ENCODE peak calls at places on chromosomes 6 and 20, in four cellular contexts. One of them, this sample, is unnamed.

GRCh38 chr6:1013656-1014430 is 298.1 kb upstream of the FOXQ1 start:
- DNase-seq in neuronal stem cell: no peak
- DNase-seq in H9: no peak
- DNase-seq in IMR-90: no peak
- DNase-seq in this sample: peak; percentile 11

GRCh38 chr6:107237992-107238660 is 122.8 kb upstream of the BEND3 start:
- DNase-seq in neuronal stem cell: no peak
- DNase-seq in H9: no peak
- DNase-seq in IMR-90: peak; percentile 74
- DNase-seq in this sample: no peak

GRCh38 chr6:56798163-56798562 is 155.5 kb upstream of the DST start:
- DNase-seq in neuronal stem cell: no peak
- DNase-seq in H9: no peak
- DNase-seq in IMR-90: peak; percentile 90
- DNase-seq in this sample: peak; percentile 95

GRCh38 chr20:44068311-44068710 is 118.7 kb downstream of the JPH2 start:
- DNase-seq in neuronal stem cell: no peak
- DNase-seq in H9: no peak
- DNase-seq in IMR-90: no peak
- DNase-seq in this sample: no peak

GRCh38 chr6:134822920-134823430 is 126.9 kb downstream of the ALDH8A1 start:
- DNase-seq in neuronal stem cell: peak; percentile 81
- DNase-seq in H9: peak; percentile 74
- DNase-seq in IMR-90: peak; percentile 90
- DNase-seq in this sample: peak; percentile 88

GRCh38 chr6:127403636-127404035 is 55.6 kb downstream of the KIAA0408 start:
- DNase-seq in neuronal stem cell: no peak
- DNase-seq in H9: no peak
- DNase-seq in IMR-90: no peak
- DNase-seq in this sample: no peak

GRCh38 chr6:129575378-129576118 is 134.4 kb downstream of the ARHGAP18 start:
- DNase-seq in neuronal stem cell: peak; percentile 17
- DNase-seq in H9: no peak
- DNase-seq in IMR-90: peak; percentile 72
- DNase-seq in this sample: peak; percentile 70

GRCh38 chr6:133923938-133924593 is 29.0 kb upstream of the TBPL1 start:
- DNase-seq in neuronal stem cell: peak; percentile 76
- DNase-seq in H9: peak; percentile 66
- DNase-seq in IMR-90: peak; percentile 84
- DNase-seq in this sample: peak; percentile 82

GRCh38 chr20:20215976-20216727 is 151.8 kb upstream of the INSM1 start:
- DNase-seq in neuronal stem cell: no peak
- DNase-seq in H9: no peak
- DNase-seq in IMR-90: no peak
- DNase-seq in this sample: no peak

GRCh38 chr20:62595491-62595890 is 46.8 kb upstream of the SLCO4A1 start:
- DNase-seq in neuronal stem cell: no peak
- DNase-seq in H9: no peak
- DNase-seq in IMR-90: peak; percentile 55
- DNase-seq in this sample: no peak

GRCh38 chr6:62808575-62809293 is 402.5 kb upstream of the FKBP1C start:
- DNase-seq in neuronal stem cell: no peak
- DNase-seq in H9: no peak
- DNase-seq in IMR-90: no peak
- DNase-seq in this sample: no peak

GRCh38 chr6:117265425-117266266 is at the start of gene VGLL2:
- DNase-seq in neuronal stem cell: peak; percentile 68
- DNase-seq in H9: peak; percentile 70
- DNase-seq in IMR-90: peak; percentile 18
- DNase-seq in this sample: peak; percentile 45

GRCh38 chr20:19430641-19431307 is 218.3 kb downstream of the SLC24A3 start:
- DNase-seq in neuronal stem cell: no peak
- DNase-seq in H9: no peak
- DNase-seq in IMR-90: no peak
- DNase-seq in this sample: no peak

GRCh38 chr20:33864324-33864963 is 53.3 kb downstream of the CHMP4B start:
- DNase-seq in neuronal stem cell: no peak
- DNase-seq in H9: no peak
- DNase-seq in IMR-90: no peak
- DNase-seq in this sample: no peak

DNA sequence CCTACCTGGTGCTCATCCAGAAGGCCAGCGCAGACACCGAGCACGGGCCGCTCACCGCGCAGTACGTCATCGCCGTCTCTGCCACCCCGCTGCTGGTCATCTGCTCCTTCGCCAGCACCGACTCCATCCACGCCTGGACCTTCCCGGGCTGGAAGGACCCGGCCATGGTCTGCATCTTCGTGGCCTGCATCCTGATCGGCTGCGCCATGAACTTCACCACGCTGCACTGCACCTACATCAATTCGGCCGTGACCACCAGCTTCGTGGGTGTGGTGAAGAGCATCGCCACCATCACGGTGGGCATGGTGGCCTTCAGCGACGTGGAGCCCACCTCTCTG is 1.8 kb downstream of the SLC35D3 start:
- DNase-seq in neuronal stem cell: no peak
- DNase-seq in H9: no peak
- DNase-seq in IMR-90: no peak
- DNase-seq in this sample: no peak
- H2BK15ac ChIP-seq in neuronal stem cell: peak overlapping the region; percentile 67
- H2BK15ac ChIP-seq in H9: no peak overlapping the region
- H2BK15ac ChIP-seq in IMR-90: no peak overlapping the region
- H2BK15ac ChIP-seq in this sample: no peak overlapping the region

GRCh38 chr6:116265081-116265829 is 11.4 kb upstream of the TSPYL4 start:
- DNase-seq in neuronal stem cell: no peak
- DNase-seq in H9: no peak
- DNase-seq in IMR-90: peak; percentile 23
- DNase-seq in this sample: no peak
- H2BK15ac ChIP-seq in neuronal stem cell: no peak overlapping the region
- H2BK15ac ChIP-seq in H9: no peak overlapping the region
- H2BK15ac ChIP-seq in IMR-90: no peak overlapping the region
- H2BK15ac ChIP-seq in this sample: no peak overlapping the region

DNA sequence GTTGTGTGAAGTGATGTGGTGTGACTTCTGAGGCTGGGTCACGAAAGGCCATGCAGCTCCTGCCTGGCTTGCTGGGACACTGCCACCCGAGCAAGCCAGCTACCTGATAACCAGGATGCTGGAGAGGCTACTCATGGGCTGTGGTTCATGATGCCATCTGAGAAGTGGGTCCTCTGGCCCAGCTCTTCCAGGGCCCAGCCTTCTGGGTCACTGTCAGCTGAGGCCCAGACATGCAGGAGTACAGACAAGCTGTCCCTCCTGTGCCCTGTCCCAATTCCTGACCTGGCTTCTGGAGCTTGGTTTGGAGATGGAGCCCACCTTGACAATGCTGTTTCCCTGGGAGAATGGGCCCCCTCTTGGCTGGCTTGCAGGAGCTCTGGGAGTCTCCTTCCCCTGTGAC is 87.0 kb downstream of the DHX35 start:
- DNase-seq in neuronal stem cell: no peak
- DNase-seq in H9: no peak
- DNase-seq in IMR-90: no peak
- DNase-seq in this sample: no peak
- H2BK15ac ChIP-seq in neuronal stem cell: no peak overlapping the region
- H2BK15ac ChIP-seq in H9: no peak overlapping the region
- H2BK15ac ChIP-seq in IMR-90: no peak overlapping the region
- H2BK15ac ChIP-seq in this sample: no peak overlapping the region

GRCh38 chr6:36386495-36387439 is 702 bp downstream of the ETV7 start:
- DNase-seq in neuronal stem cell: no peak
- DNase-seq in H9: peak; percentile 66
- DNase-seq in IMR-90: peak; percentile 67
- DNase-seq in this sample: peak; percentile 80

GRCh38 chr6:36389353-36389752 is 1.9 kb upstream of the ETV7 start:
- DNase-seq in neuronal stem cell: no peak
- DNase-seq in H9: no peak
- DNase-seq in IMR-90: no peak
- DNase-seq in this sample: no peak

GRCh38 chr6:36387440-36388303 is at the start of gene ETV7:
- DNase-seq in neuronal stem cell: no peak
- DNase-seq in H9: peak; percentile 57
- DNase-seq in IMR-90: peak; percentile 6
- DNase-seq in this sample: peak; percentile 56

DNA sequence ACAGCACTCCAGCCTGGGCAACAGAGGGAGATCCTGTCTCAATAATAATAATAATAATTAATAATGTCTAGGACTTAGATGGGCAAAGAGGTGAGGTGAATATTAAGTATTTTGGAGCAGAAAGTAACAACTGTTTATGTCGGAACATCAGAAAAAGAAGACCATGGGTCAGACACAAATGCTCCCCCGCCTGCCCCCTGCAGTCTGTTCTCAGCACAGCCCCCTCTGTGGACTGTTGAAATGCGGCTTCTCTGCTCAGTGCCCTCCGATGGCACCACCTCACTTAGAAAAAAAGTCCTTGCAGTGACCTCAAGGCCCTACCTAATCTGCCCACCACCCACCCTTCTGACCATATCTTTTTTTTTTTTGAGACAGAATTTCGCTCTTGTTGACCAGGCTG is 5.2 kb upstream of the ETV7 start:
- DNase-seq in neuronal stem cell: no peak
- DNase-seq in H9: no peak
- DNase-seq in IMR-90: no peak
- DNase-seq in this sample: no peak
- H2BK15ac ChIP-seq in neuronal stem cell: no peak overlapping the region
- H2BK15ac ChIP-seq in H9: no peak overlapping the region
- H2BK15ac ChIP-seq in IMR-90: no peak overlapping the region
- H2BK15ac ChIP-seq in this sample: no peak overlapping the region

GRCh38 chr20:46708172-46708860 is 1.1 kb upstream of the SLC2A10 start:
- DNase-seq in neuronal stem cell: no peak
- DNase-seq in H9: peak; percentile 78
- DNase-seq in IMR-90: no peak
- DNase-seq in this sample: no peak
- H2BK15ac ChIP-seq in neuronal stem cell: peak overlapping the region; percentile 75
- H2BK15ac ChIP-seq in H9: no peak overlapping the region
- H2BK15ac ChIP-seq in IMR-90: peak overlapping the region; percentile 18
- H2BK15ac ChIP-seq in this sample: no peak overlapping the region

GRCh38 chr20:50037575-50037974 is 54.8 kb downstream of the SNAI1 start:
- DNase-seq in neuronal stem cell: no peak
- DNase-seq in H9: no peak
- DNase-seq in IMR-90: no peak
- DNase-seq in this sample: no peak
- H2BK15ac ChIP-seq in neuronal stem cell: peak overlapping the region; percentile 40
- H2BK15ac ChIP-seq in H9: no peak overlapping the region
- H2BK15ac ChIP-seq in IMR-90: no peak overlapping the region
- H2BK15ac ChIP-seq in this sample: peak overlapping the region; percentile 16

GRCh38 chr20:63837134-63837429 is 6.0 kb upstream of the ZBTB46 start:
- DNase-seq in neuronal stem cell: no peak
- DNase-seq in H9: peak; percentile 21
- DNase-seq in IMR-90: no peak
- DNase-seq in this sample: no peak
- H2BK15ac ChIP-seq in neuronal stem cell: peak overlapping the region; percentile 87
- H2BK15ac ChIP-seq in H9: no peak overlapping the region
- H2BK15ac ChIP-seq in IMR-90: no peak overlapping the region
- H2BK15ac ChIP-seq in this sample: no peak overlapping the region

DNA sequence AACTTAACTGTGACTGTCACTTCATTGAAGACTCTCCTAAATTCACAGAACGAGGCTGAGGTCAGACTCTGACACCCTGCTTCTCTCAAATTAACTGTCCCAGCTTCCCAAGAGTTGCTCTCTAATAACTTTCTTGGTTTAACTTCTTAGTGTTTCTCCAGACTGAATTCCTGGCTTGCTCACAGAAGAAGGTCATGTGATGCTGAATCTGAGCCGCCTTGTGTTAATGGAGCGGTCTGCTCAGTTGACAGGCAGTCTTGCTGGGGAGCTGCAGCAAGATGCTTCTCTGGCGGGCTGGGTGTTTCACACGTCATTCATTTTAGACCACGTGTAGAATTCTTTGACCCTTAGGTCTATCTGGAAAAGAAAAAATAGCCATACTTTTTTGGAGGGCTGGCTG is 107.3 kb downstream of the FOXO3 start:
- DNase-seq in neuronal stem cell: no peak
- DNase-seq in H9: no peak
- DNase-seq in IMR-90: peak; percentile 75
- DNase-seq in this sample: peak; percentile 43
- H2BK15ac ChIP-seq in neuronal stem cell: no peak overlapping the region
- H2BK15ac ChIP-seq in H9: no peak overlapping the region
- H2BK15ac ChIP-seq in IMR-90: no peak overlapping the region
- H2BK15ac ChIP-seq in this sample: no peak overlapping the region